ENCODE peak calls at places on chromosomes 5 and 9, in five cellular contexts. One of them, this sample, is unnamed.

GRCh38 chr9:94782367-94783120 is 56.0 kb downstream of the AOPEP start:
- DNase-seq in IMR-90: peak; percentile 83
- DNase-seq in endodermal cell: no peak
- DNase-seq in cardiac muscle cell: peak; percentile 44
- DNase-seq in CD8-positive, alpha-beta T cell: no peak
- DNase-seq in this sample: no peak

GRCh38 chr5:5886812-5887486 is 464.5 kb downstream of the ICE1 start:
- DNase-seq in CD8-positive, alpha-beta T cell: no peak
- DNase-seq in cardiac muscle cell: no peak
- DNase-seq in IMR-90: no peak
- DNase-seq in endodermal cell: peak; percentile 89
- DNase-seq in this sample: peak; percentile 25

GRCh38 chr5:115296130-115296997 is at the start of gene CCDC112:
- DNase-seq in IMR-90: peak; percentile 66
- DNase-seq in cardiac muscle cell: peak; percentile 85
- DNase-seq in CD8-positive, alpha-beta T cell: peak; percentile 69
- DNase-seq in endodermal cell: peak; percentile 95
- DNase-seq in this sample: peak; percentile 86

GRCh38 chr9:2597483-2597882 is 24.1 kb upstream of the VLDLR start:
- DNase-seq in IMR-90: peak; percentile 2
- DNase-seq in endodermal cell: no peak
- DNase-seq in CD8-positive, alpha-beta T cell: no peak
- DNase-seq in cardiac muscle cell: peak; percentile 43
- DNase-seq in this sample: no peak

GRCh38 chr5:155260798-155261197 is 247.2 kb downstream of the KIF4B start:
- DNase-seq in cardiac muscle cell: no peak
- DNase-seq in IMR-90: no peak
- DNase-seq in CD8-positive, alpha-beta T cell: no peak
- DNase-seq in endodermal cell: peak; percentile 69
- DNase-seq in this sample: no peak

GRCh38 chr5:168721966-168722365 is 142.8 kb upstream of the PANK3 start:
- DNase-seq in IMR-90: no peak
- DNase-seq in endodermal cell: no peak
- DNase-seq in cardiac muscle cell: no peak
- DNase-seq in CD8-positive, alpha-beta T cell: no peak
- DNase-seq in this sample: no peak

GRCh38 chr5:21817668-21818419 is 1035.3 kb downstream of the CDH12 start:
- DNase-seq in endodermal cell: no peak
- DNase-seq in IMR-90: peak; percentile 6
- DNase-seq in CD8-positive, alpha-beta T cell: no peak
- DNase-seq in cardiac muscle cell: peak; percentile 15
- DNase-seq in this sample: no peak

GRCh38 chr5:160457255-160457654 is 35.6 kb downstream of the PTTG1 start:
- DNase-seq in endodermal cell: no peak
- DNase-seq in IMR-90: no peak
- DNase-seq in cardiac muscle cell: no peak
- DNase-seq in CD8-positive, alpha-beta T cell: no peak
- DNase-seq in this sample: no peak

GRCh38 chr5:180599590-180599914 is 8.3 kb upstream of the SCGB3A1 start:
- DNase-seq in cardiac muscle cell: no peak
- DNase-seq in CD8-positive, alpha-beta T cell: no peak
- DNase-seq in endodermal cell: no peak
- DNase-seq in IMR-90: no peak
- DNase-seq in this sample: no peak

GRCh38 chr9:128724744-128725211 is 851 bp upstream of the ZDHHC12 start:
- DNase-seq in CD8-positive, alpha-beta T cell: peak; percentile 43
- DNase-seq in endodermal cell: peak; percentile 94
- DNase-seq in IMR-90: peak; percentile 64
- DNase-seq in cardiac muscle cell: peak; percentile 87
- DNase-seq in this sample: peak; percentile 86

GRCh38 chr9:126722252-126722921 is 82.5 kb upstream of the ZBTB43 start:
- DNase-seq in CD8-positive, alpha-beta T cell: peak; percentile 86
- DNase-seq in cardiac muscle cell: peak; percentile 70
- DNase-seq in IMR-90: no peak
- DNase-seq in endodermal cell: peak; percentile 94
- DNase-seq in this sample: peak; percentile 82

GRCh38 chr9:135069556-135070197 is 17.8 kb upstream of the OLFM1 start:
- DNase-seq in IMR-90: no peak
- DNase-seq in cardiac muscle cell: no peak
- DNase-seq in CD8-positive, alpha-beta T cell: no peak
- DNase-seq in endodermal cell: peak; percentile 44
- DNase-seq in this sample: no peak

GRCh38 chr5:82796643-82797416 is 280.4 kb downstream of the TMEM167A start:
- DNase-seq in endodermal cell: peak; percentile 44
- DNase-seq in IMR-90: no peak
- DNase-seq in cardiac muscle cell: no peak
- DNase-seq in CD8-positive, alpha-beta T cell: no peak
- DNase-seq in this sample: no peak

GRCh38 chr5:5711112-5711511 is 288.6 kb downstream of the ICE1 start:
- DNase-seq in cardiac muscle cell: no peak
- DNase-seq in IMR-90: no peak
- DNase-seq in endodermal cell: no peak
- DNase-seq in CD8-positive, alpha-beta T cell: no peak
- DNase-seq in this sample: no peak

GRCh38 chr9:4750021-4750673 is 9.1 kb upstream of the AK3 start:
- DNase-seq in CD8-positive, alpha-beta T cell: no peak
- DNase-seq in endodermal cell: no peak
- DNase-seq in cardiac muscle cell: peak; percentile 67
- DNase-seq in IMR-90: peak; percentile 61
- DNase-seq in this sample: no peak

GRCh38 chr5:141617128-141617527 is 1.7 kb downstream of the DIAPH1 start:
- DNase-seq in CD8-positive, alpha-beta T cell: no peak
- DNase-seq in IMR-90: peak; percentile 29
- DNase-seq in endodermal cell: no peak
- DNase-seq in cardiac muscle cell: peak; percentile 6
- DNase-seq in this sample: no peak

GRCh38 chr5:137001026-137001569 is 498.0 kb downstream of the SPOCK1 start:
- DNase-seq in IMR-90: no peak
- DNase-seq in endodermal cell: no peak
- DNase-seq in cardiac muscle cell: no peak
- DNase-seq in CD8-positive, alpha-beta T cell: no peak
- DNase-seq in this sample: no peak

GRCh38 chr5:176606875-176607274 is 3.1 kb downstream of the GPRIN1 start:
- DNase-seq in IMR-90: no peak
- DNase-seq in CD8-positive, alpha-beta T cell: no peak
- DNase-seq in cardiac muscle cell: no peak
- DNase-seq in endodermal cell: no peak
- DNase-seq in this sample: no peak

GRCh38 chr9:93089024-93089423 is 7.0 kb upstream of the CARD19 start:
- DNase-seq in cardiac muscle cell: no peak
- DNase-seq in IMR-90: no peak
- DNase-seq in CD8-positive, alpha-beta T cell: no peak
- DNase-seq in endodermal cell: no peak
- DNase-seq in this sample: no peak

GRCh38 chr5:74974451-74975089 is 77.8 kb downstream of the GCNT4 start:
- DNase-seq in CD8-positive, alpha-beta T cell: peak; percentile 42
- DNase-seq in endodermal cell: no peak
- DNase-seq in IMR-90: no peak
- DNase-seq in cardiac muscle cell: no peak
- DNase-seq in this sample: no peak

GRCh38 chr9:109498195-109499060 is at the start of gene PTPN3:
- DNase-seq in cardiac muscle cell: no peak
- DNase-seq in IMR-90: no peak
- DNase-seq in CD8-positive, alpha-beta T cell: no peak
- DNase-seq in endodermal cell: peak; percentile 73
- DNase-seq in this sample: no peak

GRCh38 chr9:16516887-16517286 is 353.6 kb downstream of the BNC2 start:
- DNase-seq in endodermal cell: no peak
- DNase-seq in CD8-positive, alpha-beta T cell: no peak
- DNase-seq in cardiac muscle cell: peak; percentile 82
- DNase-seq in IMR-90: peak; percentile 44
- DNase-seq in this sample: no peak

GRCh38 chr9:133750927-133751649 is 12.9 kb upstream of the SARDH start:
- DNase-seq in cardiac muscle cell: no peak
- DNase-seq in endodermal cell: no peak
- DNase-seq in IMR-90: no peak
- DNase-seq in CD8-positive, alpha-beta T cell: no peak
- DNase-seq in this sample: no peak

GRCh38 chr5:55600536-55601208 is 65.9 kb upstream of the PLPP1 start:
- DNase-seq in IMR-90: peak; percentile 60
- DNase-seq in CD8-positive, alpha-beta T cell: no peak
- DNase-seq in endodermal cell: no peak
- DNase-seq in cardiac muscle cell: peak; percentile 70
- DNase-seq in this sample: peak; percentile 41

DNA sequence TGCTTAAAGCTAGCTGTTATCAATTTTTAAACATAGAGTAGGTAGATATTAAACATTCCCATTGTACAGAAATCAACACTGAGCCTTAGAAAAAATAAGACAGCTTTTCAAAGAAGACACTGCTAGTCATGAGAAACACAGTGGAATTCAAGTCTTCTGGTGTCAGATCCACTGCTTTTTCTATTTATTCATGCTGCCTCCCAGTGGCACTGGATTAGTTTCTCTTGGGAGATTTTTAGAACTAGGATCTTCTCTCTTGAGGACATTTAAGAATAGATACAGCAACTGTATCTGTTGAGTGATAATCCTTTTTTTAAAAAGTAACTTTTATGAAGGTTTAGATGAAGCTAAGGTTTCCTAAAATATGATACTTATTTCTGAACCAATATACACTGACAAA is 1635.4 kb upstream of the C9orf72 start:
- DNase-seq in IMR-90: no peak
- DNase-seq in cardiac muscle cell: no peak
- DNase-seq in endodermal cell: no peak
- DNase-seq in CD8-positive, alpha-beta T cell: no peak
- DNase-seq in this sample: no peak
- TF ChIP-seq CTCF in IMR-90: no peak
- TF ChIP-seq CTCF in cardiac muscle cell: no peak
- TF ChIP-seq CTCF in endodermal cell: peak; percentile 35
- TF ChIP-seq CTCF in CD8-positive, alpha-beta T cell: no peak
- TF ChIP-seq CTCF in this sample: no peak

GRCh38 chr5:77120706-77121105 is 33.6 kb upstream of the ZBED3 start:
- DNase-seq in CD8-positive, alpha-beta T cell: no peak
- DNase-seq in cardiac muscle cell: no peak
- DNase-seq in IMR-90: no peak
- DNase-seq in endodermal cell: no peak
- DNase-seq in this sample: no peak

GRCh38 chr5:77123057-77123456 is 36.0 kb upstream of the ZBED3 start:
- DNase-seq in CD8-positive, alpha-beta T cell: no peak
- DNase-seq in endodermal cell: no peak
- DNase-seq in cardiac muscle cell: no peak
- DNase-seq in IMR-90: no peak
- DNase-seq in this sample: no peak

DNA sequence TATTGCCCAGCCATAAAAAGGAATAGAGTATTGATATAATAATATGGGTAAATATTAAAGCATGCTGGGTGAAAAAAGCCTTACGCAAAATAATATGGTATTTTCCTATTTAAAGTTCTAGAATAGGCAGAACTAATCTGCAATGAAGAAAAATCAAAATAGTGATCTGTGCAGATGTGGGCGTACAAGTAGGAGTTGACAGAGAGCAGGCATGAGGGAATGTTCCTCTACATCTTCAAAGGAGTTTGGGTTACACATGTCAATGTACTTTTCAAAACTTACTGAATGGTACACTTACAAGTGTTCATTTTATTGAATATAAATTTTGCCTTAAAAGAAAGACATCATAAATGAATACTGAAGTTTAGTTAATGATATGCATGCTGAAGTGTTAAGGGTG is 33.0 kb upstream of the ZBED3 start:
- DNase-seq in IMR-90: no peak
- DNase-seq in endodermal cell: no peak
- DNase-seq in CD8-positive, alpha-beta T cell: no peak
- DNase-seq in cardiac muscle cell: no peak
- DNase-seq in this sample: no peak
- H3K4me1 ChIP-seq in IMR-90: no peaks in the 10 kb centered on the region
- H3K4me1 ChIP-seq in endodermal cell: no peaks in the 10 kb centered on the region
- H3K4me1 ChIP-seq in CD8-positive, alpha-beta T cell: no peaks in the 10 kb centered on the region
- H3K4me1 ChIP-seq in cardiac muscle cell: no peaks in the 10 kb centered on the region
- H3K4me1 ChIP-seq in this sample: no peaks in the 10 kb centered on the region

GRCh38 chr5:37723147-37723961 is 116.5 kb downstream of the GDNF start:
- DNase-seq in CD8-positive, alpha-beta T cell: no peak
- DNase-seq in IMR-90: no peak
- DNase-seq in cardiac muscle cell: peak; percentile 29
- DNase-seq in endodermal cell: peak; percentile 89
- DNase-seq in this sample: no peak
- H3K27ac ChIP-seq in CD8-positive, alpha-beta T cell: no peak overlapping the region
- H3K27ac ChIP-seq in IMR-90: no peak overlapping the region
- H3K27ac ChIP-seq in cardiac muscle cell: no peak overlapping the region
- H3K27ac ChIP-seq in endodermal cell: no peak overlapping the region
- H3K27ac ChIP-seq in this sample: no peak overlapping the region

DNA sequence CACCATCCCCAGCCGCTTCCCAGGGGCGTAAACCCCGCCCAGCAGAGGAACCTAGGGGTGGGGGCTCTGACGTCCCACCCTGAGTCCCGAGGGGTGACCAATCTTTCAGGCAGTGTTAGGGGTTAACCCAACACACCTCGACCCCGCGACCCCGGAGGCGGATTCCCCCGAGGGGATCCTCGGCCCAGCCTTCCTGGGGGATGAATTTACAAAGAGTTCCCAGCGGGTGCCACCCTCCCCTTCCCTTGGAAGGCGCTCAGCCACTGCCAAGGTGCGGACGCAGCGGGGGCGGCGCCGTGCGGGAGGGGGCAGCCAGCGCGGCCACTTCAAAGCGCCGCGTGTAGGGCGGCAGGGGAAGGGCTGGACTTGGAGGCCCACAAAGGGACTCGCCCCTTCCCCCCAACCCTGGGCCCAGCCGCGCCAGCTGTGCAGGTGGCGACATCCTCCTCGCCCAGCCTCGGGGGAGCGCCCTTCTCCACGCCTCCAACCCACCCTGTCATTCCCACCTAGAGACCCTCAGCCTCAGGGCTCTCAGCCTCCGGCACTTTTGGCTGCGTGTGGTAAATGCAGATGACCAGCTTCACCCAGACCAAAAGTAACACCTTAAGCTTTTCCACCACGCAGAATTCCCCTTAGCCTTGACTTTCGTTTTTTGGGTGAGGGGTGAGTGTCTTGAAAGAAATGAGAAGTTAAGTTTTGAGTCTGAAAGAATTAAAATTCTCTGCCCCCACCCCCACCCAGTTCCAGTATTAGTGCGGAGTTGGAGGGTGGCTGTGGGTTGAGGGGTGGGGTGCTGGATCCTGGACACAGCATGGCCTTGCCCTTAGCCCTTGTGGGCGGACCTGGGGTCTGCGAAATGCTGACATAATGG is 43.3 kb upstream of the TCF7 start:
- DNase-seq in endodermal cell: peak; percentile 89
- DNase-seq in IMR-90: no peak
- DNase-seq in CD8-positive, alpha-beta T cell: peak; percentile 32
- DNase-seq in cardiac muscle cell: peak; percentile 24
- DNase-seq in this sample: no peak
- TF ChIP-seq CTCF in endodermal cell: peak; percentile 41
- TF ChIP-seq CTCF in IMR-90: no peak
- TF ChIP-seq CTCF in CD8-positive, alpha-beta T cell: peak; percentile 13
- TF ChIP-seq CTCF in cardiac muscle cell: no peak
- TF ChIP-seq CTCF in this sample: no peak